ENCODE peak calls at places on chromosomes 16 and 17, in ten cellular contexts. H is kidney epithelial cell; J is esophagus squamous epithelium; G is adrenal gland; N is CD8-positive, alpha-beta T cell; D is IMR-90; O is mesothelial cell of epicardium; X is AG09309; Y is CD4-positive, alpha-beta T cell; A is GM23338. Q is an unnamed sample.

GRCh38 chr17:29870836-29871430 is 59.1 kb downstream of the SSH2 start:
- DNase-seq in H (no peak), J (no peak), G (no peak), N (no peak), D (no peak), O (no peak), X (no peak), Y (no peak), A (no peak), Q (no peak)

GRCh38 chr17:74569392-74570003 is 2.2 kb upstream of the CD300H start:
- DNase-seq in H (peak), J (peak), G (peak), N (no peak), D (peak), O (no peak), X (peak), Y (no peak), A (peak), Q (peak)

GRCh38 chr17:1090454-1091189 is 89.2 kb downstream of the ABR start:
- DNase-seq in H (peak), J (no peak), G (no peak), N (no peak), D (no peak), O (no peak), X (no peak), Y (no peak), A (no peak), Q (no peak)

GRCh38 chr16:4372578-4373355 is 1.1 kb downstream of the VASN start:
- DNase-seq in H (no peak), J (no peak), G (peak), N (no peak), D (peak), O (no peak), X (no peak), Y (no peak), A (no peak), Q (no peak)

GRCh38 chr17:28047806-28048205 is 5.3 kb downstream of the NLK start:
- DNase-seq in H (no peak), J (no peak), G (no peak), N (no peak), D (no peak), O (no peak), X (no peak), Y (no peak), A (peak), Q (no peak)

GRCh38 chr16:17404903-17405691 is 65.7 kb downstream of the XYLT1 start:
- DNase-seq in H (no peak), J (no peak), G (peak), N (no peak), D (peak), O (no peak), X (peak), Y (no peak), A (no peak), Q (peak)

GRCh38 chr17:81391964-81392908 is 3.0 kb upstream of the BAHCC1 start:
- DNase-seq in H (no peak), J (no peak), G (peak), N (no peak), D (peak), O (no peak), X (no peak), Y (no peak), A (peak), Q (peak)

GRCh38 chr16:21150375-21151001 is at the start of gene DNAH3:
- DNase-seq in H (peak), J (no peak), G (no peak), N (no peak), D (no peak), O (no peak), X (no peak), Y (no peak), A (no peak), Q (no peak)

GRCh38 chr17:40555296-40556190 is 9.7 kb downstream of the CCR7 start:
- DNase-seq in H (no peak), J (no peak), G (peak), N (no peak), D (no peak), O (peak), X (no peak), Y (no peak), A (no peak), Q (no peak)

GRCh38 chr16:24998201-24998600 is 17.0 kb downstream of the ARHGAP17 start:
- DNase-seq in H (no peak), J (no peak), G (no peak), N (no peak), D (no peak), O (no peak), X (no peak), Y (no peak), A (no peak), Q (no peak)

GRCh38 chr17:55617441-55617840 is 105.2 kb downstream of the TMEM100 start:
- DNase-seq in H (no peak), J (no peak), G (no peak), N (no peak), D (no peak), O (no peak), X (no peak), Y (no peak), A (no peak), Q (no peak)

GRCh38 chr17:37488009-37488604 is 1.6 kb upstream of the DUSP14 start:
- DNase-seq in H (peak), J (no peak), G (peak), N (no peak), D (peak), O (no peak), X (peak), Y (no peak), A (peak), Q (peak)

GRCh38 chr17:2935622-2936021 is 127.8 kb downstream of the OR1D5 start:
- DNase-seq in H (no peak), J (no peak), G (no peak), N (no peak), D (peak), O (no peak), X (no peak), Y (no peak), A (no peak), Q (no peak)

GRCh38 chr17:38434178-38434665 is 6.0 kb downstream of the ARHGAP23 start:
- DNase-seq in H (no peak), J (no peak), G (no peak), N (no peak), D (no peak), O (no peak), X (no peak), Y (no peak), A (no peak), Q (no peak)

GRCh38 chr16:24737391-24737871 is 8.0 kb downstream of the TNRC6A start:
- DNase-seq in H (no peak), J (no peak), G (no peak), N (no peak), D (peak), O (no peak), X (no peak), Y (no peak), A (no peak), Q (peak)

GRCh38 chr17:8248751-8249607 is at the start of gene PFAS:
- DNase-seq in H (peak), J (peak), G (peak), N (peak), D (peak), O (peak), X (peak), Y (peak), A (peak), Q (peak)

GRCh38 chr16:21226749-21227148 is 6.8 kb upstream of the ANKS4B start:
- DNase-seq in H (no peak), J (no peak), G (no peak), N (no peak), D (no peak), O (no peak), X (no peak), Y (no peak), A (no peak), Q (no peak)

GRCh38 chr17:17495448-17496188 is 577 bp downstream of the RASD1 start:
- DNase-seq in H (no peak), J (no peak), G (peak), N (peak), D (peak), O (no peak), X (no peak), Y (peak), A (peak), Q (no peak)

GRCh38 chr17:81401727-81402529 is 6.7 kb downstream of the BAHCC1 start:
- DNase-seq in H (no peak), J (no peak), G (no peak), N (no peak), D (no peak), O (no peak), X (no peak), Y (no peak), A (peak), Q (no peak)

GRCh38 chr17:6641374-6641818 is 536 bp downstream of the TXNDC17 start:
- DNase-seq in H (no peak), J (no peak), G (no peak), N (no peak), D (no peak), O (no peak), X (no peak), Y (no peak), A (no peak), Q (no peak)

GRCh38 chr17:74324521-74324920 is 1.5 kb upstream of the KIF19 start:
- DNase-seq in H (no peak), J (no peak), G (no peak), N (no peak), D (no peak), O (no peak), X (no peak), Y (no peak), A (no peak), Q (no peak)

GRCh38 chr16:17921357-17921978 is 415.1 kb downstream of the NPIPA8 start:
- DNase-seq in H (no peak), J (no peak), G (peak), N (peak), D (no peak), O (no peak), X (no peak), Y (peak), A (peak), Q (no peak)

GRCh38 chr17:12859520-12859919 is 70.2 kb downstream of the ARHGAP44 start:
- DNase-seq in H (no peak), J (no peak), G (no peak), N (no peak), D (peak), O (no peak), X (no peak), Y (no peak), A (no peak), Q (no peak)

GRCh38 chr16:81700071-81700779 is 78.9 kb upstream of the PLCG2 start:
- DNase-seq in H (no peak), J (no peak), G (no peak), N (no peak), D (peak), O (no peak), X (no peak), Y (no peak), A (no peak), Q (no peak)

GRCh38 chr17:75447951-75448856 is 8.2 kb upstream of the TMEM94 start:
- DNase-seq in H (no peak), J (no peak), G (no peak), N (no peak), D (peak), O (no peak), X (no peak), Y (no peak), A (no peak), Q (no peak)

GRCh38 chr16:17339764-17340541 is 130.8 kb downstream of the XYLT1 start:
- DNase-seq in H (no peak), J (no peak), G (no peak), N (no peak), D (peak), O (no peak), X (no peak), Y (no peak), A (no peak), Q (no peak)

GRCh38 chr17:71959129-71959528 is 161.7 kb upstream of the SOX9 start:
- DNase-seq in H (no peak), J (no peak), G (no peak), N (no peak), D (peak), O (no peak), X (no peak), Y (no peak), A (peak), Q (no peak)

DNA sequence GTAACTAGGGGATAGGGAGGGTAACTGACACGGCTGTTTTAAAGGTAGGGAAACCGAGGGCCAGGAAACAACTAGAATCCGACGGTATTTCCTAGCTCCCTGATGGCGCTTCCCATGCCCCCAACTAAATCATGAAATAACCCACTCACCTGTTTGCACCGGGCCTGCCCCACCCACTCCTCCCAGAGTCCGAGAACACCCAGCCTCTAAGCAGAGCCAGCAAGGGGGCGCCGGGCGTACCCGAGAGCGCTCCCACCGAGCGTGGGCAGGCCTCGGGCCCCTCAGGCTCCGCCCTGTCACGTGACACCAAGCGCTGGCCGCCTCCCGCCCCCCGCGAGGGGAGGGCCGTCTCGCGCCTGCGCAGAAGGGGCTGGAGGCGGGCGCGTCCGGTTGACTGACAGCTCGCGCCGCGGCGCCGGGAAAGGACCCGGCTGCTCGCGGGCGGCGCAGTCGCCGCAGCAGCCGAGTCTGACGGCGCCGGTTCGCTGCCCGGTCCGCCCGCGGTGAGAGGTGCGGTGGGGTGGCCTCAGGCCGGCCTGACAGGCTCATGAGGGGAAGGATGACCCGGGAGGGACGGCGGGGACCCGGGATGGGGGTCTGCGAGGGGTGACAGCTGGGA is at the start of gene KIAA0513:
- DNase-seq in H (no peak), J (peak), G (peak), N (peak), D (peak), O (peak), X (peak), Y (peak), A (peak), Q (peak)
- TF ChIP-seq CTCF in H (peak), J (no peak), G (no peak), N (no peak), D (peak), O (no peak), X (peak), Y (no peak), A (no peak), Q (peak)

GRCh38 chr16:86901483-86901882 is 323.1 kb downstream of the FOXL1 start:
- DNase-seq in H (peak), J (no peak), G (peak), N (no peak), D (peak), O (no peak), X (no peak), Y (no peak), A (no peak), Q (no peak)
- TF ChIP-seq CTCF in H (peak), J (no peak), G (no peak), N (no peak), D (peak), O (no peak), X (no peak), Y (no peak), A (no peak), Q (no peak)

GRCh38 chr16:12573300-12573699 is 230.4 kb downstream of the CPPED1 start:
- DNase-seq in H (no peak), J (no peak), G (no peak), N (no peak), D (no peak), O (no peak), X (no peak), Y (no peak), A (no peak), Q (no peak)

GRCh38 chr16:12574721-12575120 is 229.0 kb downstream of the CPPED1 start:
- DNase-seq in H (no peak), J (no peak), G (no peak), N (no peak), D (no peak), O (no peak), X (no peak), Y (no peak), A (no peak), Q (no peak)

GRCh38 chr16:12575288-12575687 is 228.4 kb downstream of the CPPED1 start:
- DNase-seq in H (no peak), J (no peak), G (no peak), N (no peak), D (no peak), O (no peak), X (no peak), Y (no peak), A (no peak), Q (no peak)

GRCh38 chr16:12572316-12572985 is 231.2 kb downstream of the CPPED1 start:
- DNase-seq in H (no peak), J (no peak), G (no peak), N (no peak), D (no peak), O (no peak), X (no peak), Y (no peak), A (no peak), Q (no peak)

GRCh38 chr16:12573730-12574383 is 229.8 kb downstream of the CPPED1 start:
- DNase-seq in H (peak), J (no peak), G (peak), N (peak), D (no peak), O (peak), X (no peak), Y (peak), A (peak), Q (no peak)
- TF ChIP-seq CTCF in H (peak), J (peak), G (peak), N (peak), D (peak), O (peak), X (peak), Y (peak), A (peak), Q (peak)

GRCh38 chr16:2013527-2013926 is 3.9 kb upstream of the ZNF598 start:
- DNase-seq in H (no peak), J (no peak), G (no peak), N (no peak), D (no peak), O (no peak), X (no peak), Y (no peak), A (no peak), Q (no peak)

GRCh38 chr16:2015117-2015946 is 4.3 kb upstream of the NPW start:
- DNase-seq in H (no peak), J (no peak), G (no peak), N (no peak), D (peak), O (no peak), X (no peak), Y (no peak), A (no peak), Q (no peak)

GRCh38 chr16:2019500-2019899 is at the start of gene NPW:
- DNase-seq in H (no peak), J (no peak), G (no peak), N (no peak), D (no peak), O (no peak), X (no peak), Y (no peak), A (peak), Q (no peak)

GRCh38 chr16:2015947-2016208 is 3.7 kb upstream of the NPW start:
- DNase-seq in H (no peak), J (no peak), G (no peak), N (no peak), D (no peak), O (no peak), X (no peak), Y (no peak), A (no peak), Q (no peak)

GRCh38 chr16:2016407-2016922 is 3.1 kb upstream of the NPW start:
- DNase-seq in H (no peak), J (no peak), G (no peak), N (no peak), D (no peak), O (no peak), X (no peak), Y (no peak), A (no peak), Q (no peak)
- TF ChIP-seq CTCF in H (peak), J (no peak), G (peak), N (peak), D (peak), O (peak), X (peak), Y (peak), A (peak), Q (peak)

GRCh38 chr16:57801856-57802634 is at the start of gene KIFC3:
- DNase-seq in H (no peak), J (no peak), G (peak), N (peak), D (peak), O (peak), X (no peak), Y (peak), A (peak), Q (no peak)
- TF ChIP-seq CTCF in H (no peak), J (peak), G (no peak), N (no peak), D (peak), O (no peak), X (no peak), Y (no peak), A (no peak), Q (no peak)

GRCh38 chr17:58086953-58087352 is 3.7 kb downstream of the DYNLL2 start:
- DNase-seq in H (no peak), J (no peak), G (no peak), N (no peak), D (no peak), O (no peak), X (no peak), Y (no peak), A (no peak), Q (no peak)

GRCh38 chr17:58082870-58083490 is at the start of gene DYNLL2:
- DNase-seq in H (peak), J (peak), G (peak), N (peak), D (peak), O (peak), X (peak), Y (peak), A (peak), Q (peak)

GRCh38 chr17:58084317-58084981 is 1.2 kb downstream of the DYNLL2 start:
- DNase-seq in H (no peak), J (no peak), G (peak), N (peak), D (no peak), O (no peak), X (no peak), Y (peak), A (peak), Q (no peak)

GRCh38 chr17:58083491-58084316 is 485 bp downstream of the DYNLL2 start:
- DNase-seq in H (no peak), J (no peak), G (peak), N (peak), D (peak), O (no peak), X (no peak), Y (peak), A (peak), Q (no peak)

DNA sequence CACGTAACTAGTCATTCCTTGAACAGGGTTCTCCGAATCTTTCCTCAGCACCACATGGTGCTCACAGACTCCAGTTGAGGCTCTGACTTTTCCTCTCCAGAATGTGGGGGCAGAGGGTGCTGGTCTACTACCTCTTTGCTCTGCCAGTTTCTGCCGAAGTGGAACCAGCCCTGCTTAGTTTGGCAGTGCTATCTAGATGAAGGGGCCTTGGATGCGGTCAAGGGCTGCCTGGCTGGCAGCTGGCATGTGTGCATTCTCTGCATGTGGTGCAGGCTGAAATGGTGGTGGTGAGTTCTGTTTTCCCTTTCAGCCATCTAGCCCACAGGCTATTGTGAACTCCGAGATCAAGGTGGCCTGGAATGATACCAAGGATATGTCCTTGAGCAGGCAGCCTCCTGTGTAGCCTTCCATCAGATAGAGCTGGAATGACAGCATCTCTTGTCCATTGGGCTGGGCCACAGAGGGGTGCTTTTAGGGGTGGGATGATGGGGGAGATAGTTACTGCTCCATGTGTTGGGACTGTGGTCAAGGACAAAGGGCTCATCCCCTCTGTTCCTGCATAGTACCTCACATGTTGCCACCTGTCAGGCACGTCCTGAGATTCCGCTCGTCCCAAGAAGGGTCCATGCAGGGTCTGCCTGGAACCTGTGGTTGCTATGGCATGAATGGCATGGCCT is 2.0 kb downstream of the DYNLL2 start:
- DNase-seq in H (no peak), J (no peak), G (no peak), N (no peak), D (no peak), O (no peak), X (no peak), Y (no peak), A (no peak), Q (no peak)
- TF ChIP-seq CTCF in H (no peak), J (no peak), G (no peak), N (no peak), D (no peak), O (no peak), X (no peak), Y (peak), A (peak), Q (no peak)

DNA sequence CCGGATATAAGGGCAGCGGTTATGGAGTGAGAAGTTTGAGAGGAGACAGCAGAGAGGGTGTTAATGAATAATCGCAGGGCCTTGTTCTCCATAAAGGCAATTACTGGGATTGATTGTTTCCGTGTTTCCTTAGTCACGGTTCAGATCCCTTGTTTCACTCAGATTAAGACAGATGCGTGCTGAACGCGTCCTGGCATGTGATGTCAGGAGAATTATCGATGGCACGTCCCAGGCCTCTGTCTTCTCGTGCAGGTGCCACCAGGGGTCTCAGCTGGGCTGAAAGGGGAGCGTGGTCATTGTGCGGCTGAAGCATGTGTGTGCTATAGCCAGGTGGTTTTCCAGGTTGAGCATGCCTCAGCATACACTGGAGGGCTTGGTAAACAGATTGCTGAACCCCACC is 142.4 kb upstream of the NOL11 start:
- DNase-seq in H (peak), J (no peak), G (no peak), N (no peak), D (no peak), O (no peak), X (no peak), Y (no peak), A (no peak), Q (no peak)
- TF ChIP-seq CTCF in H (peak), J (peak), G (no peak), N (no peak), D (no peak), O (no peak), X (no peak), Y (no peak), A (peak), Q (no peak)